ENCODE peak calls at places on chromosomes 11 and 22, in six cellular contexts. J, H, A, M, L and I are unnamed samples.

GRCh38 chr11:13889566-13890214 is 72.8 kb upstream of the SPON1 start:
- DNase-seq in J (no peak), H (no peak), A (no peak), M (no peak), L (no peak), I (no peak)

GRCh38 chr11:100932474-100933100 is 197.0 kb downstream of the PGR start:
- DNase-seq in J (no peak), H (peak), A (no peak), M (peak), L (no peak), I (no peak)

GRCh38 chr11:66936326-66936725 is 21.9 kb downstream of the PC start:
- DNase-seq in J (no peak), H (peak), A (no peak), M (peak), L (peak), I (no peak)

GRCh38 chr11:21814169-21814568 is 378.7 kb upstream of the ANO5 start:
- DNase-seq in J (no peak), H (no peak), A (no peak), M (no peak), L (no peak), I (no peak)

GRCh38 chr11:27570542-27570941 is 64.0 kb upstream of the LIN7C start:
- DNase-seq in J (no peak), H (no peak), A (no peak), M (no peak), L (no peak), I (no peak)

GRCh38 chr11:61183645-61184044 is 19.7 kb upstream of the PGA3 start:
- DNase-seq in J (no peak), H (no peak), A (no peak), M (no peak), L (peak), I (no peak)

GRCh38 chr11:134385774-134386565 is 26.1 kb downstream of the B3GAT1 start:
- DNase-seq in J (no peak), H (no peak), A (no peak), M (no peak), L (no peak), I (no peak)

GRCh38 chr22:46992121-46992731 is 229.8 kb downstream of the TBC1D22A start:
- DNase-seq in J (no peak), H (no peak), A (no peak), M (no peak), L (no peak), I (no peak)

GRCh38 chr22:46220921-46221320 is 29.2 kb downstream of the CDPF1 start:
- DNase-seq in J (no peak), H (peak), A (no peak), M (no peak), L (no peak), I (no peak)

GRCh38 chr11:36022891-36023290 is 79.0 kb downstream of the LDLRAD3 start:
- DNase-seq in J (no peak), H (no peak), A (no peak), M (no peak), L (no peak), I (no peak)

GRCh38 chr22:18116634-18117033 is 6.0 kb downstream of the TUBA8 start:
- DNase-seq in J (no peak), H (no peak), A (no peak), M (no peak), L (no peak), I (no peak)

GRCh38 chr11:7671807-7672206 is 1.5 kb downstream of the CYB5R2 start:
- DNase-seq in J (no peak), H (no peak), A (no peak), M (no peak), L (peak), I (no peak)

GRCh38 chr11:39675171-39675570 is 1784.3 kb downstream of the LRRC4C start:
- DNase-seq in J (no peak), H (no peak), A (no peak), M (no peak), L (no peak), I (no peak)

GRCh38 chr22:39439170-39439569 is 17.6 kb upstream of the MGAT3 start:
- DNase-seq in J (no peak), H (peak), A (no peak), M (peak), L (peak), I (no peak)

GRCh38 chr22:30921108-30921507 is 47.5 kb downstream of the MORC2 start:
- DNase-seq in J (no peak), H (no peak), A (no peak), M (no peak), L (no peak), I (no peak)

GRCh38 chr11:40293655-40294342 is 1165.7 kb downstream of the LRRC4C start:
- DNase-seq in J (peak), H (peak), A (peak), M (peak), L (peak), I (peak)

GRCh38 chr11:45556851-45557707 is 108.3 kb downstream of the CHST1 start:
- DNase-seq in J (no peak), H (no peak), A (no peak), M (peak), L (peak), I (no peak)

GRCh38 chr11:39149214-39149613 is 2310.2 kb downstream of the LRRC4C start:
- DNase-seq in J (no peak), H (no peak), A (no peak), M (no peak), L (no peak), I (no peak)

GRCh38 chr11:11313426-11313825 is 39.6 kb downstream of the CSNK2A3 start:
- DNase-seq in J (no peak), H (peak), A (no peak), M (peak), L (peak), I (no peak)

DNA sequence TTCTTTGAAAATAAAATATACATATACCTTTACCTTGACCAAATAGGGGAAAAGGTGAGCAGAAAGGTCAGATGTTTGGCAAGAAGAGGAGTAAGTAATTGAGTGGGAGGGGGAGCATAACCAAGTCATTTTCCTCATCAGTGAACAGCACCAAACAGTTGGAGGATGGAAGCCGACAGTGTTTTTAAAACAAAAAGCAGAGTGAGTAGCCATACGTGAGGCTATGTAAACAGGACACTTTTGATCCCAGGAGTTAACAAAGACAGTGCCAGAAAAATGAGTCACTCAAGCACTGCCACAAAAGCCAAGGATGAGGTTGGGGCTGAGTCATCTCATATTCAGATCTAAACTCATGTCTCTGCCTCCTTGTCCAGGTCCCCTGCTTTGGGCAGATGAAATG is 734.7 kb downstream of the KCNA4 start:
- DNase-seq in J (no peak), H (peak), A (no peak), M (peak), L (no peak), I (no peak)
- H4K91ac ChIP-seq in J (no peak), H (peak), A (no peak), M (no peak), L (no peak), I (no peak)

GRCh38 chr11:78351979-78352731 is 65.5 kb downstream of the GAB2 start:
- DNase-seq in J (no peak), H (no peak), A (no peak), M (peak), L (peak), I (no peak)
- H3K4ac ChIP-seq in J (no peak), H (no peak), A (no peak), M (no peak), L (peak), I (no peak)

GRCh38 chr22:27775698-27776409 is 25.7 kb downstream of the MN1 start:
- DNase-seq in J (peak), H (no peak), A (no peak), M (no peak), L (no peak), I (peak)
- H4K91ac ChIP-seq in J (no peak), H (no peak), A (peak), M (no peak), L (peak), I (no peak)

GRCh38 chr11:122516686-122517085 is 138.8 kb upstream of the UBASH3B start:
- DNase-seq in J (no peak), H (no peak), A (no peak), M (no peak), L (no peak), I (no peak)

GRCh38 chr11:122512688-122513087 is 142.8 kb upstream of the UBASH3B start:
- DNase-seq in J (no peak), H (no peak), A (no peak), M (no peak), L (no peak), I (no peak)

DNA sequence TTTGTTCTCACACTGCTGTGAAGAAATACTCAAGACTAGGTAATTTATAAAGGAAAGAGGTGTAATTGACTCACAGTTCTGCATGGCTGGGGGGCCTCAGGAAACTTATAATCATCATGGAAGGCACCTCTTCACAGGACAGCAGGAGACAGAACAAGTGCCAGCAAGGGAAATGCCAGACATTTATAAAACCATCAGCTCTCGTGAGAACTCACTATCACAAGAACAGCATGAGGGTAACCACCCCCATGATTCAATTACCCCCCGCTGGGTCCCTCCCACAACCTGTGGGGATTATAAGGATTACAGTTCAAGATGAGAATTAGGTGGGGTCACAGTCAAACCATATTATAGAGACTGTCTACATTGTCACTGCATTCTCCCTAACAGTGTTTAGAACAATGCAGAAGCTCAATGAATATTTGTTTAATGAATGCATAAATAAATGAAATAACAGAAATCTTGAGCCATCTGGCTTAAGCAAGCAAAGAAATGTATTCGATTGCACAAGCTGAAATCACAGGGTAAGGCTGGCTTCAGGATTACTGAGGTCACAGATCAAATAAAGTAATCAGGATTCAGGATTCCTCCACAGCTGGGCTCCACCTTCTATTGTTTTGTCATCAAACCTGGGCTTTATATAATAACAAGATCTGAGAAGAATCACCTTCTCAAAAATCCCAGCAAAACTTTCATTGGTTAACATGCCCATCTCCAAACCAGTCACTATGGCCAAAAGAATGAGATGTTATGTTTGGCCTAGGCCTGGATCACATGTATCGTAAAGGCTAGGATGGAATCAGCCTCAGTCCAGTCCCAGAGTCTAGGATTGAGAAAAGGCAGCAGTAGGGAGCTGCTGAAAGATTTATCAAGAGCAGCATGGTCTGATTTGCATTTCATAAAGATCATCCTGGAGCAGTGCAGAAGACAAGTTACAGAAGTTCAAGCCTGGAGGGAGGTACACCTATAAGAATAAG is 137.8 kb upstream of the UBASH3B start:
- DNase-seq in J (no peak), H (no peak), A (no peak), M (no peak), L (no peak), I (no peak)
- H3K4ac ChIP-seq in J (no peak), H (no peak), A (no peak), M (no peak), L (no peak), I (no peak)